ENCODE peak calls at places on chromosomes 13 and 19, in six cellular contexts. M is CD4-positive, alpha-beta T cell; D is omental fat pad; H is CD8-positive, alpha-beta T cell; R is PC-9; E is suprapubic skin. B is an unnamed sample.

GRCh38 chr13:96052655-96053002 is 572 bp downstream of the UGGT2 start:
- DNase-seq in H (no peak), R (no peak), M (no peak), D (peak), E (no peak), B (no peak)

GRCh38 chr19:2699413-2700142 is 2.9 kb downstream of the GNG7 start:
- DNase-seq in D (no peak), M (no peak), R (no peak), H (no peak), E (no peak), B (no peak)

GRCh38 chr13:37072024-37072423 is 12.5 kb upstream of the SUPT20H start:
- DNase-seq in M (no peak), D (no peak), R (no peak), E (no peak), H (no peak), B (no peak)

GRCh38 chr13:93305886-93306285 is 79.3 kb downstream of the GPC6 start:
- DNase-seq in M (no peak), D (no peak), E (no peak), R (no peak), H (no peak), B (no peak)

GRCh38 chr19:8088752-8089663 is 36.4 kb downstream of the CCL25 start:
- DNase-seq in E (no peak), H (no peak), M (no peak), R (no peak), D (no peak), B (peak)

GRCh38 chr19:7759156-7759555 is 3.9 kb upstream of the CLEC4M start:
- DNase-seq in E (no peak), R (no peak), D (no peak), H (no peak), M (no peak), B (no peak)

GRCh38 chr13:20475927-20476691 is 49.5 kb downstream of the CRYL1 start:
- DNase-seq in M (peak), D (no peak), E (no peak), H (peak), R (no peak), B (no peak)

GRCh38 chr13:100803091-100803490 is 128.5 kb upstream of the TMTC4 start:
- DNase-seq in R (no peak), M (no peak), E (no peak), D (no peak), H (no peak), B (no peak)

GRCh38 chr13:45768668-45769067 is 66.5 kb downstream of the CBY2 start:
- DNase-seq in H (no peak), R (no peak), D (no peak), M (no peak), E (no peak), B (no peak)

GRCh38 chr13:43730642-43731041 is 56.1 kb downstream of the ENOX1 start:
- DNase-seq in M (no peak), D (no peak), R (no peak), E (no peak), H (no peak), B (no peak)

GRCh38 chr13:41785402-41786142 is 175.3 kb downstream of the VWA8 start:
- DNase-seq in H (no peak), R (no peak), M (no peak), D (no peak), E (no peak), B (no peak)

GRCh38 chr13:51538626-51539179 is 45.6 kb upstream of the WDFY2 start:
- DNase-seq in H (no peak), M (no peak), E (no peak), R (no peak), D (no peak), B (no peak)

GRCh38 chr13:74062933-74063332 is 71.3 kb downstream of the KLF12 start:
- DNase-seq in H (peak), D (no peak), E (no peak), M (no peak), R (no peak), B (no peak)

GRCh38 chr19:5686326-5686646 is 3.8 kb upstream of the RPL36 start:
- DNase-seq in D (no peak), E (no peak), H (no peak), M (no peak), R (no peak), B (peak)

GRCh38 chr13:112783946-112784500 is 94.2 kb downstream of the ATP11A start:
- DNase-seq in H (no peak), M (no peak), R (no peak), D (no peak), E (no peak), B (no peak)

GRCh38 chr13:37109080-37109678 is 3.7 kb upstream of the CSNK1A1L start:
- DNase-seq in H (no peak), D (no peak), E (no peak), R (no peak), M (no peak), B (peak)

GRCh38 chr19:15225797-15226196 is 6.5 kb downstream of the EPHX3 start:
- DNase-seq in R (no peak), E (no peak), D (no peak), M (no peak), H (no peak), B (no peak)

GRCh38 chr19:52212572-52213255 is 22.9 kb downstream of the PPP2R1A start:
- DNase-seq in E (peak), H (no peak), M (no peak), D (no peak), R (no peak), B (no peak)

GRCh38 chr19:14770944-14771839 is 7.2 kb downstream of the ADGRE2 start:
- DNase-seq in R (no peak), D (no peak), M (no peak), E (peak), H (no peak), B (no peak)

GRCh38 chr13:51292000-51292550 is 47.4 kb upstream of the SERPINE3 start:
- DNase-seq in M (no peak), R (no peak), H (no peak), D (no peak), E (no peak), B (no peak)

GRCh38 chr13:99275093-99275469 is 16.9 kb upstream of the GPR18 start:
- DNase-seq in R (no peak), D (no peak), H (peak), E (no peak), M (peak), B (no peak)

GRCh38 chr13:111202745-111203144 is 87.6 kb downstream of the ARHGEF7 start:
- DNase-seq in D (no peak), E (no peak), R (no peak), M (peak), H (no peak), B (no peak)

GRCh38 chr13:45339867-45340266 is 1.1 kb downstream of the TPT1 start:
- DNase-seq in R (no peak), D (no peak), E (no peak), H (no peak), M (no peak), B (no peak)

GRCh38 chr13:30153871-30154426 is 153.4 kb downstream of the KATNAL1 start:
- DNase-seq in D (no peak), R (no peak), H (no peak), E (peak), M (no peak), B (no peak)

GRCh38 chr13:50509771-50510441 is 333.6 kb downstream of the DLEU7 start:
- DNase-seq in R (no peak), E (no peak), H (no peak), D (no peak), M (no peak), B (no peak)

GRCh38 chr13:99356216-99357089 is 49.3 kb upstream of the GPR183 start:
- DNase-seq in H (peak), M (peak), D (no peak), E (no peak), R (no peak), B (no peak)

GRCh38 chr13:79999601-80000000 is 341.3 kb downstream of the SPRY2 start:
- DNase-seq in E (no peak), R (no peak), D (no peak), H (no peak), M (no peak), B (no peak)

GRCh38 chr13:30224732-30225131 is 82.6 kb downstream of the KATNAL1 start:
- DNase-seq in D (no peak), R (no peak), H (no peak), E (no peak), M (no peak), B (no peak)

GRCh38 chr13:102598061-102598460 is 1.3 kb downstream of the TPP2 start:
- DNase-seq in D (no peak), R (no peak), E (no peak), H (no peak), M (no peak), B (no peak)

GRCh38 chr19:16369306-16369663 is 44.7 kb downstream of the KLF2 start:
- DNase-seq in H (no peak), M (no peak), E (no peak), R (no peak), D (no peak), B (no peak)

GRCh38 chr13:30141773-30142501 is 165.4 kb downstream of the KATNAL1 start:
- DNase-seq in H (no peak), E (no peak), R (no peak), D (no peak), M (no peak), B (no peak)

GRCh38 chr13:112057434-112057735 is 9.6 kb upstream of the SOX1 start:
- DNase-seq in M (no peak), D (no peak), R (no peak), E (no peak), H (no peak), B (no peak)

GRCh38 chr19:44757735-44758505 is 9.4 kb downstream of the BCL3 start:
- DNase-seq in R (no peak), H (no peak), M (no peak), E (no peak), D (no peak), B (peak)

GRCh38 chr13:27907139-27907787 is 12.5 kb upstream of the PDX1 start:
- DNase-seq in E (no peak), D (no peak), M (no peak), H (no peak), R (no peak), B (no peak)

DNA sequence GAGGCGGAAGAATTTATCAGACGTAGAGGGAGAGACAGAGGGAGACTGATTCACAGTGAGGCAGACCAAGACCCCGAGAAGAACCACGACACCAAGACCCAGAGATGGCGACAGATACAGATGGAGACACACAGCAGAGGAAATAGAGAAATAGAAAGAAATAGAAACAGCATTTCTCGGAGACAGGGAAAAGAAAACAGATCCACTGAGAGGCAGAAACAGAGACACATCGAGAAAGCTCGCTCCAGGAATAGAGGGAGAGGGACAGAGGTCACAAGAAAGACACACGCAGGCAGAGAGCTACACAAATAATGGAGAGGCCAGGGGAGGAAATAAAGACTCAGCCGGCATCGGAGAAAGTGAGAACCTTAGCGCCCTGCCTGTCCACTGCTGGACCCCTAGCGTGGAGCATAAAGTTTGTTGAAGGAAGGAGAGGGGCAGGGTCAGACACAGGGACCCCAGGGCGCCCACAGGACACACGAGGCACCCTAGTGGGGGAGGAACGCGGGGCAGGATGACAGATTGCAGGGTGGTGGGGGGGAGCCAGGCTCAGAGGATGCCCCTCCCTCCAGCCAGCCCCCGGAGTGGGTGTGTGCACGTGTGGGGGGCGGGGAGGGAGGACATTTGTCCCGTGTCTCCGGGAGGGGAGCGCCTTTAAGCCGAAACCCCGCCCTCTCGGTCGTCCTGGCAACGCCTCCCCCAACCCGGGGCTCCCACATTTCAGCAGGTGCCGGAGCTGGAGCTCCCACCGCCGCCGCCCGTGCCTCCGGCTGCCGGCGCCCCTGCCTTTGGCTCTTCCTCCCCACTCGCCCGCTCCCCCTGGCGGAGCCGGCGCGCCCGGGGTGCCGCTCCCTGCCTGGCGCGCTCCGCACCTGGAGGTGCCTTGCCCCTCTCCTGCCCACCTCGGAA is at the start of gene PRKCG:
- DNase-seq in E (no peak), D (no peak), H (peak), M (peak), R (peak), B (peak)
- TF ChIP-seq CTCF in E (peak), D (no peak), H (peak), M (peak), R (peak), B (peak)

GRCh38 chr19:11540642-11541041 is 2.0 kb downstream of the CNN1 start:
- DNase-seq in R (no peak), M (no peak), D (no peak), H (no peak), E (no peak), B (no peak)

GRCh38 chr19:11534538-11534937 is 4.1 kb upstream of the CNN1 start:
- DNase-seq in D (no peak), E (no peak), M (no peak), H (no peak), R (no peak), B (no peak)

GRCh38 chr19:11538232-11539036 is at the start of gene CNN1:
- DNase-seq in M (no peak), H (no peak), D (no peak), E (no peak), R (no peak), B (peak)

GRCh38 chr19:11539495-11540365 is 1.1 kb downstream of the CNN1 start:
- DNase-seq in R (no peak), H (no peak), E (no peak), D (no peak), M (no peak), B (no peak)

GRCh38 chr19:11535792-11536595 is 2.7 kb upstream of the CNN1 start:
- DNase-seq in R (peak), D (peak), M (peak), E (peak), H (peak), B (peak)
- TF ChIP-seq CTCF in R (peak), D (peak), M (peak), E (peak), H (peak), B (peak)

GRCh38 chr19:1070576-1070930 is 3.6 kb downstream of the ARHGAP45 start:
- DNase-seq in R (no peak), H (no peak), E (no peak), M (no peak), D (no peak), B (no peak)
- TF ChIP-seq CTCF in R (no peak), H (no peak), E (no peak), M (no peak), D (no peak), B (peak)

GRCh38 chr13:26656919-26657318 is 99.4 kb downstream of the WASF3 start:
- DNase-seq in M (no peak), D (no peak), R (no peak), E (no peak), H (no peak), B (no peak)
- TF ChIP-seq CTCF in M (no peak), D (no peak), R (no peak), E (no peak), H (no peak), B (peak)

GRCh38 chr13:109500146-109500773 is 286.1 kb downstream of the IRS2 start:
- DNase-seq in H (no peak), R (no peak), D (no peak), M (no peak), E (no peak), B (no peak)
- TF ChIP-seq CTCF in H (no peak), R (no peak), D (no peak), M (no peak), E (no peak), B (peak)

GRCh38 chr19:47745010-47745901 is at the start of gene NOP53:
- DNase-seq in M (peak), E (peak), R (peak), D (peak), H (peak), B (peak)
- TF ChIP-seq CTCF in M (no peak), E (no peak), R (no peak), D (no peak), H (no peak), B (no peak)

DNA sequence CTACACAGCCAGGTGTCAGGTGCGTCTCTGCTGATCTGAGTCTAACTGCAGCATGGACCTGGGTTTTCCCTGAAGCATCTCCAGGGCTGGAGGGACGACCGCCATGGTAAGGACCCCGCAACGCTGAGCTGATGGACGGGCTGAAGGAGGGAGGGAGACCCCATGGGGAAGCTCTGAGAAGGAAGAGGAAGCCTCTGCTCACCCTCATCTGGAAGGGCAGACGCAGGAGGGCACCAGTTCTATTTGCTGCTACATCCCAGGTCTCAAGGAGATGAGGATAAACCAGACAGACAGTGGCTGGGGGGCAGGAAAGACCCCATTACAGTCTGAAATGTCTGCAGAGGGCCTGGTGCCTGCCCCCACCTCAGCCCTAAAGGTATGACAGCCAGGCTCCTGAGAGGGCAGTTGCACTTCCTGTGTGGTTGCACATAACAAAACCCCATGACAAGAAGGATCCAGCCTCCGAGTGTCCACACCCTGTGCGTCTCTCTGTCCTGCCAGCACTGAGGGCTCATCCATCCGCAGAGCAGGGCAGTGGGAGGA is at the start of gene LILRA2:
- DNase-seq in H (no peak), M (no peak), R (no peak), D (no peak), E (no peak), B (no peak)
- TF ChIP-seq CTCF in H (no peak), M (no peak), R (no peak), D (no peak), E (no peak), B (no peak)

B was measured in neural crest cell.